ENCODE peak calls at places on chromosomes 6 and 20, in nine cellular contexts. One of them, this sample, is unnamed.

GRCh38 chr6:160034346-160034930 is 65.6 kb downstream of the IGF2R start:
- DNase-seq in GM04504: no peak
- DNase-seq in cardiac fibroblast: no peak
- DNase-seq in heart left ventricle: no peak
- DNase-seq in EH: peak; percentile 12
- DNase-seq in AG09309: no peak
- DNase-seq in body of pancreas: no peak
- DNase-seq in stimulated activated CD4-positive, alpha-beta T cell treated with anti-CD3 and anti-CD28 coated beads, Interleukin-1b, Interleukin-23, amount 100 ng/mL, for 24 hours: no peak
- DNase-seq in T-cell: no peak
- DNase-seq in this sample: no peak

GRCh38 chr6:26383624-26384417 is 913 bp downstream of the BTN2A2 start:
- DNase-seq in GM04504: no peak
- DNase-seq in cardiac fibroblast: peak; percentile 43
- DNase-seq in heart left ventricle: peak; percentile 21
- DNase-seq in EH: peak; percentile 73
- DNase-seq in AG09309: no peak
- DNase-seq in body of pancreas: no peak
- DNase-seq in stimulated activated CD4-positive, alpha-beta T cell treated with anti-CD3 and anti-CD28 coated beads, Interleukin-1b, Interleukin-23, amount 100 ng/mL, for 24 hours: no peak
- DNase-seq in T-cell: no peak
- DNase-seq in this sample: no peak

GRCh38 chr6:113148576-113148975 is 708.6 kb upstream of the MARCKS start:
- DNase-seq in GM04504: no peak
- DNase-seq in cardiac fibroblast: no peak
- DNase-seq in heart left ventricle: no peak
- DNase-seq in EH: peak; percentile 80
- DNase-seq in AG09309: peak; percentile 35
- DNase-seq in body of pancreas: no peak
- DNase-seq in stimulated activated CD4-positive, alpha-beta T cell treated with anti-CD3 and anti-CD28 coated beads, Interleukin-1b, Interleukin-23, amount 100 ng/mL, for 24 hours: no peak
- DNase-seq in T-cell: no peak
- DNase-seq in this sample: no peak

GRCh38 chr20:43448748-43449535 is 8.8 kb upstream of the SRSF6 start:
- DNase-seq in GM04504: peak; percentile 16
- DNase-seq in cardiac fibroblast: peak; percentile 49
- DNase-seq in heart left ventricle: no peak
- DNase-seq in EH: peak; percentile 48
- DNase-seq in AG09309: no peak
- DNase-seq in body of pancreas: peak; percentile 56
- DNase-seq in stimulated activated CD4-positive, alpha-beta T cell treated with anti-CD3 and anti-CD28 coated beads, Interleukin-1b, Interleukin-23, amount 100 ng/mL, for 24 hours: no peak
- DNase-seq in T-cell: peak; percentile 33
- DNase-seq in this sample: no peak

GRCh38 chr20:57589728-57590484 is 29.0 kb downstream of the PCK1 start:
- DNase-seq in GM04504: no peak
- DNase-seq in cardiac fibroblast: no peak
- DNase-seq in heart left ventricle: no peak
- DNase-seq in EH: no peak
- DNase-seq in AG09309: no peak
- DNase-seq in body of pancreas: no peak
- DNase-seq in stimulated activated CD4-positive, alpha-beta T cell treated with anti-CD3 and anti-CD28 coated beads, Interleukin-1b, Interleukin-23, amount 100 ng/mL, for 24 hours: no peak
- DNase-seq in T-cell: no peak
- DNase-seq in this sample: no peak

GRCh38 chr6:63805808-63806572 is 170.4 kb downstream of the PHF3 start:
- DNase-seq in GM04504: peak; percentile 68
- DNase-seq in cardiac fibroblast: peak; percentile 82
- DNase-seq in heart left ventricle: no peak
- DNase-seq in EH: peak; percentile 81
- DNase-seq in AG09309: peak; percentile 70
- DNase-seq in body of pancreas: peak; percentile 51
- DNase-seq in stimulated activated CD4-positive, alpha-beta T cell treated with anti-CD3 and anti-CD28 coated beads, Interleukin-1b, Interleukin-23, amount 100 ng/mL, for 24 hours: no peak
- DNase-seq in T-cell: no peak
- DNase-seq in this sample: peak; percentile 64

GRCh38 chr6:31495580-31495979 is 2.4 kb upstream of the MICB start:
- DNase-seq in GM04504: no peak
- DNase-seq in cardiac fibroblast: peak; percentile 52
- DNase-seq in heart left ventricle: no peak
- DNase-seq in EH: peak; percentile 81
- DNase-seq in AG09309: no peak
- DNase-seq in body of pancreas: no peak
- DNase-seq in stimulated activated CD4-positive, alpha-beta T cell treated with anti-CD3 and anti-CD28 coated beads, Interleukin-1b, Interleukin-23, amount 100 ng/mL, for 24 hours: no peak
- DNase-seq in T-cell: no peak
- DNase-seq in this sample: no peak

GRCh38 chr6:2760882-2761842 is 4.0 kb upstream of the WRNIP1 start:
- DNase-seq in GM04504: no peak
- DNase-seq in cardiac fibroblast: no peak
- DNase-seq in heart left ventricle: no peak
- DNase-seq in EH: no peak
- DNase-seq in AG09309: no peak
- DNase-seq in body of pancreas: no peak
- DNase-seq in stimulated activated CD4-positive, alpha-beta T cell treated with anti-CD3 and anti-CD28 coated beads, Interleukin-1b, Interleukin-23, amount 100 ng/mL, for 24 hours: no peak
- DNase-seq in T-cell: no peak
- DNase-seq in this sample: no peak

GRCh38 chr6:8180327-8181161 is 78.2 kb upstream of the EEF1E1 start:
- DNase-seq in GM04504: peak; percentile 48
- DNase-seq in cardiac fibroblast: peak; percentile 63
- DNase-seq in heart left ventricle: no peak
- DNase-seq in EH: peak; percentile 96
- DNase-seq in AG09309: peak; percentile 46
- DNase-seq in body of pancreas: no peak
- DNase-seq in stimulated activated CD4-positive, alpha-beta T cell treated with anti-CD3 and anti-CD28 coated beads, Interleukin-1b, Interleukin-23, amount 100 ng/mL, for 24 hours: no peak
- DNase-seq in T-cell: no peak
- DNase-seq in this sample: peak; percentile 77

GRCh38 chr6:63295553-63295952 is 24.2 kb downstream of the LGSN start:
- DNase-seq in GM04504: no peak
- DNase-seq in cardiac fibroblast: no peak
- DNase-seq in heart left ventricle: no peak
- DNase-seq in EH: no peak
- DNase-seq in AG09309: no peak
- DNase-seq in body of pancreas: no peak
- DNase-seq in stimulated activated CD4-positive, alpha-beta T cell treated with anti-CD3 and anti-CD28 coated beads, Interleukin-1b, Interleukin-23, amount 100 ng/mL, for 24 hours: no peak
- DNase-seq in T-cell: no peak
- DNase-seq in this sample: no peak

This sample was measured in non-pigmented ciliary epithelial cell.